ENCODE peak calls at places on chromosomes 6 and 20, in five cellular contexts. A is activated CD8-positive, alpha-beta T cell treated with anti-CD3 and anti-CD28 coated beads for 36 hours; M is activated CD8-positive, alpha-beta memory T cell treated with anti-CD3 and anti-CD28 coated beads, Interleukin-2, amount 10 ng/mL, durations not matched to agents 7 days and 5 days; B is natural killer cell; F is activated CD4-positive, alpha-beta T cell treated with anti-CD3 and anti-CD28 coated beads for 36 hours. I is an unnamed sample.

GRCh38 chr20:25484911-25485511 is 77.5 kb downstream of the GINS1 start:
- ATAC-seq in A (no peak), M (no peak), B (no peak), F (peak; percentile 36), I (no peak)

GRCh38 chr6:35596448-35597442 is 84.0 kb upstream of the TULP1 start:
- ATAC-seq in A (no peak), M (no peak), B (no peak), F (no peak), I (no peak)

GRCh38 chr20:8362457-8362856 is 230.4 kb downstream of the PLCB1 start:
- ATAC-seq in A (no peak), M (no peak), B (no peak), F (no peak), I (no peak)

GRCh38 chr20:32641464-32641863 is 32.3 kb downstream of the C20orf203 start:
- ATAC-seq in A (no peak), M (no peak), B (no peak), F (no peak), I (no peak)

GRCh38 chr6:84258268-84258667 is 30.8 kb upstream of the CEP162 start:
- ATAC-seq in A (no peak), M (no peak), B (no peak), F (no peak), I (no peak)

GRCh38 chr6:139627091-139627490 is 252.6 kb upstream of the CITED2 start:
- ATAC-seq in A (no peak), M (no peak), B (no peak), F (no peak), I (no peak)

GRCh38 chr6:46513533-46513932 is 22.3 kb upstream of the RCAN2 start:
- ATAC-seq in A (no peak), M (no peak), B (no peak), F (no peak), I (no peak)

GRCh38 chr6:105113422-105113821 is 66.4 kb downstream of the POPDC3 start:
- ATAC-seq in A (no peak), M (no peak), B (no peak), F (no peak), I (no peak)

GRCh38 chr6:90386796-90387390 is 90.2 kb upstream of the BACH2 start:
- ATAC-seq in A (no peak), M (no peak), B (no peak), F (no peak), I (no peak)

GRCh38 chr6:48916523-48917050 is 546.5 kb downstream of the MMUT start:
- ATAC-seq in A (no peak), M (no peak), B (no peak), F (no peak), I (no peak)

GRCh38 chr6:135854799-135855198 is 3.3 kb downstream of the PDE7B start:
- ATAC-seq in A (peak; percentile 52), M (peak; percentile 8), B (no peak), F (peak; percentile 68), I (peak; percentile 36)

GRCh38 chr6:109720336-109720735 is 29.2 kb downstream of the FIG4 start:
- ATAC-seq in A (no peak), M (no peak), B (no peak), F (no peak), I (no peak)

GRCh38 chr6:11729083-11729482 is 49.5 kb downstream of the ADTRP start:
- ATAC-seq in A (peak; percentile 62), M (peak; percentile 24), B (no peak), F (peak; percentile 68), I (peak; percentile 66)

GRCh38 chr20:23200413-23200812 is 114.3 kb upstream of the CD93 start:
- ATAC-seq in A (no peak), M (no peak), B (no peak), F (no peak), I (no peak)

GRCh38 chr20:6265204-6265904 is 142.5 kb upstream of the FERMT1 start:
- ATAC-seq in A (peak; percentile 27), M (no peak), B (no peak), F (no peak), I (no peak)

GRCh38 chr20:16671753-16672152 is 58.1 kb upstream of the SNRPB2 start:
- ATAC-seq in A (no peak), M (no peak), B (no peak), F (no peak), I (no peak)

GRCh38 chr6:14748679-14749078 is 497.2 kb upstream of the JARID2 start:
- ATAC-seq in A (peak; percentile 27), M (peak; percentile 63), B (peak; percentile 20), F (peak; percentile 45), I (peak; percentile 19)

GRCh38 chr6:109036588-109037320 is 57.9 kb downstream of the SESN1 start:
- ATAC-seq in A (no peak), M (peak; percentile 53), B (peak; percentile 91), F (no peak), I (peak; percentile 27)

GRCh38 chr20:11302436-11302835 is 615.3 kb upstream of the BTBD3 start:
- ATAC-seq in A (no peak), M (no peak), B (no peak), F (no peak), I (no peak)

GRCh38 chr6:158206740-158207451 is 38.7 kb downstream of the GTF2H5 start:
- ATAC-seq in A (no peak), M (no peak), B (no peak), F (no peak), I (no peak)

GRCh38 chr6:39335780-39336541 is 13.5 kb upstream of the KCNK16 start:
- ATAC-seq in A (no peak), M (peak; percentile 73), B (peak; percentile 64), F (no peak), I (no peak)

GRCh38 chr20:63898882-63899558 is 4.1 kb downstream of the DNAJC5 start:
- ATAC-seq in A (no peak), M (no peak), B (no peak), F (no peak), I (no peak)

GRCh38 chr20:18256440-18257090 is 31.8 kb upstream of the ZNF133 start:
- ATAC-seq in A (no peak), M (no peak), B (no peak), F (no peak), I (no peak)

GRCh38 chr20:37228111-37228510 is 33.5 kb downstream of the GHRH start:
- ATAC-seq in A (no peak), M (no peak), B (no peak), F (no peak), I (no peak)

GRCh38 chr6:36224918-36225461 is 28.4 kb downstream of the BRPF3 start:
- ATAC-seq in A (no peak), M (no peak), B (no peak), F (no peak), I (no peak)

GRCh38 chr20:15889073-15889923 is 684.0 kb downstream of the KIF16B start:
- ATAC-seq in A (no peak), M (no peak), B (no peak), F (no peak), I (no peak)

GRCh38 chr6:34546551-34547321 is 9.4 kb downstream of the SPDEF start:
- ATAC-seq in A (no peak), M (no peak), B (no peak), F (no peak), I (no peak)

GRCh38 chr6:44178424-44179071 is 19.9 kb downstream of the CAPN11 start:
- ATAC-seq in A (no peak), M (no peak), B (no peak), F (no peak), I (no peak)

GRCh38 chr6:111759413-111759835 is 113.8 kb downstream of the FYN start:
- ATAC-seq in A (peak; percentile 14), M (peak; percentile 27), B (peak; percentile 20), F (peak; percentile 20), I (peak; percentile 23)